ENCODE peak calls at places on chromosomes 4 and X, in six cellular contexts. F, X, M, J, C and S are unnamed samples.

GRCh38 chr4:96189761-96190160 is 349.9 kb downstream of the PDHA2 start:
- DNase-seq in J (no peak), X (no peak), C (no peak), F (no peak), M (no peak), S (no peak)

GRCh38 chrX:56281789-56282188 is 49.6 kb downstream of the KLF8 start:
- DNase-seq in X (peak; percentile 0), C (peak; percentile 1), M (no peak), J (no peak), F (peak; percentile 22), S (no peak)

GRCh38 chr4:77002721-77003120 is 53.2 kb downstream of the SEPTIN11 start:
- DNase-seq in F (no peak), C (no peak), M (no peak), X (no peak), J (no peak), S (no peak)

GRCh38 chr4:121072836-121073362 is 564 bp upstream of the NDNF start:
- DNase-seq in X (no peak), C (no peak), M (no peak), F (no peak), J (peak; percentile 23), S (no peak)

GRCh38 chrX:139720136-139720535 is 12.2 kb upstream of the MCF2 start:
- DNase-seq in C (peak; percentile 4), J (no peak), F (peak; percentile 7), M (no peak), X (peak; percentile 18), S (no peak)

GRCh38 chr4:8613421-8614364 is 21.1 kb downstream of the CPZ start:
- DNase-seq in M (no peak), X (no peak), J (no peak), C (no peak), F (no peak), S (peak; percentile 43)

GRCh38 chrX:10633722-10634121 is 13.3 kb upstream of the MID1 start:
- DNase-seq in F (peak; percentile 88), J (no peak), M (no peak), C (peak; percentile 67), X (peak; percentile 78), S (no peak)

GRCh38 chrX:125378205-125378604 is 58.5 kb downstream of the TEX13C start:
- DNase-seq in F (no peak), X (no peak), J (no peak), C (no peak), M (no peak), S (no peak)

GRCh38 chrX:22164770-22165388 is 107.8 kb upstream of the CBLL2 start:
- DNase-seq in M (no peak), F (peak; percentile 53), J (no peak), C (no peak), X (peak; percentile 7), S (no peak)

GRCh38 chr4:37815591-37815990 is 10.9 kb upstream of the PGM2 start:
- DNase-seq in J (no peak), X (no peak), C (no peak), M (no peak), F (no peak), S (no peak)

GRCh38 chr4:138639018-138639876 is 376.3 kb upstream of the NOCT start:
- DNase-seq in X (peak; percentile 30), F (peak; percentile 17), M (no peak), J (no peak), C (no peak), S (no peak)

GRCh38 chr4:143406523-143406922 is 69.8 kb downstream of the GAB1 start:
- DNase-seq in J (peak; percentile 45), X (no peak), C (no peak), M (no peak), F (peak; percentile 96), S (no peak)

GRCh38 chrX:14505648-14506047 is 23.7 kb upstream of the GLRA2 start:
- DNase-seq in C (no peak), F (no peak), J (no peak), X (no peak), M (no peak), S (no peak)

GRCh38 chr4:157050561-157050960 is 25.4 kb upstream of the GLRB start:
- DNase-seq in C (no peak), M (no peak), J (no peak), X (no peak), F (no peak), S (no peak)

GRCh38 chr4:105978684-105979296 is 83.5 kb downstream of the NPNT start:
- DNase-seq in X (peak; percentile 52), J (no peak), F (peak; percentile 24), M (no peak), C (no peak), S (no peak)

GRCh38 chr4:4387531-4388311 is 819 bp downstream of the NSG1 start:
- DNase-seq in F (no peak), M (no peak), X (no peak), J (no peak), C (no peak), S (no peak)

GRCh38 chr4:154506253-154506652 is 14.7 kb upstream of the DCHS2 start:
- DNase-seq in J (no peak), C (no peak), M (no peak), X (peak; percentile 30), F (peak; percentile 60), S (no peak)

GRCh38 chr4:16418814-16419213 is 192.5 kb upstream of the TAPT1 start:
- DNase-seq in F (peak; percentile 11), X (peak; percentile 28), J (no peak), C (no peak), M (no peak), S (no peak)

GRCh38 chr4:142516686-142517145 is 329.4 kb downstream of the INPP4B start:
- DNase-seq in C (no peak), X (peak; percentile 45), M (no peak), J (no peak), F (peak; percentile 37), S (no peak)

GRCh38 chr4:152316969-152317368 is 218.9 kb downstream of the FBXW7 start:
- DNase-seq in J (no peak), X (peak; percentile 53), C (no peak), F (peak; percentile 35), M (no peak), S (no peak)

GRCh38 chr4:183838987-183839712 is 66.0 kb upstream of the STOX2 start:
- DNase-seq in M (no peak), C (no peak), J (no peak), X (no peak), F (peak; percentile 53), S (no peak)

GRCh38 chr4:19924761-19925160 is 326.9 kb upstream of the SLIT2 start:
- DNase-seq in F (peak; percentile 44), C (no peak), X (no peak), J (no peak), M (no peak), S (no peak)

GRCh38 chrX:6021316-6022091 is 207.2 kb downstream of the NLGN4X start:
- DNase-seq in X (peak; percentile 0), F (no peak), M (no peak), J (peak; percentile 35), C (no peak), S (no peak)
- TF ChIP-seq CTCF in X (peak; percentile 70), F (peak; percentile 14), M (no peak), J (peak; percentile 40), C (peak; percentile 21), S (peak; percentile 21)

GRCh38 chrX:150966235-150966634 is 16.9 kb upstream of the HMGB3 start:
- DNase-seq in M (no peak), X (no peak), C (no peak), F (no peak), J (no peak), S (no peak)

GRCh38 chrX:150972450-150972849 is 10.7 kb upstream of the HMGB3 start:
- DNase-seq in X (no peak), F (no peak), M (no peak), J (no peak), C (no peak), S (no peak)

GRCh38 chrX:150967786-150968185 is 15.3 kb upstream of the HMGB3 start:
- DNase-seq in F (no peak), M (no peak), C (no peak), J (peak; percentile 55), X (no peak), S (no peak)

GRCh38 chrX:150966742-150967141 is 16.4 kb upstream of the HMGB3 start:
- DNase-seq in C (no peak), F (no peak), M (no peak), X (no peak), J (no peak), S (no peak)

GRCh38 chrX:150968862-150969720 is 14.0 kb upstream of the HMGB3 start:
- DNase-seq in C (no peak), M (no peak), F (no peak), J (peak; percentile 36), X (no peak), S (no peak)
- TF ChIP-seq CTCF in C (no peak), M (no peak), F (no peak), J (no peak), X (no peak), S (no peak)

DNA sequence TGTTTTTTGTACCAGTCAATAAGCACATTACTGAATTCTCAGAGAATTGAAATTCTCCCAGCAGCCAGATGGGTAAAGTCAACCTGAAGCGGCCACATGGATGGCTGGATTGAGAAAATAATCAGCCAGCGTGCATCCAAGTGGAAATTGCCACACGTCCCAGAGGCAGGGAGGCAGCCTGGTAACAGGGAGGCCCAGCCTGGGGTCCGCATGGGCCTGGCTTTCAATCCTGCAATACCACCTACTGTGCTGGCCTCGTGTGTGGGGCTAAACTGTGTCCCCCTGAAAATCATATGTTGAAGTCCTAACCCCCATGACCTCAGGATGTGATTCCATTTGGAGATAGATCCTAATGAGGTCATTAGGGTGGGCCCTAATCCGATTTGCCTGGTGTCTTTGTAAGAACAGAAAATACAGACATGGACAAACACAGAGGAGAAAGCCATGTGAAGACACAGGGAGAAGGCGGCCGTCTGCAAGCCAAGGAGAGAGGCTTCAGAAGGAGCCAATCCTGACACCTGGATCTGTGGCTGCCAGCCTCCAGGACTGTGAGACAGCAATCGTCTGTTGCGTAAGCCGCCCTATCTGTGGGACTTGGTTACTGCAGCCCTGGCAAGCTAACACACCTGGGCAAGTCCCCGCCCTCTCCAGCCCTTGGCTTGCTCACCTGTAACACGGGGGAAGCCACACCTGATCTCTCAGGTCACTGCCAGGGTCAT is 90.3 kb downstream of the JAKMIP1 start:
- DNase-seq in X (no peak), M (no peak), J (peak; percentile 18), F (no peak), C (peak; percentile 11), S (no peak)
- TF ChIP-seq CTCF in X (no peak), M (no peak), J (peak; percentile 22), F (no peak), C (no peak), S (no peak)

DNA sequence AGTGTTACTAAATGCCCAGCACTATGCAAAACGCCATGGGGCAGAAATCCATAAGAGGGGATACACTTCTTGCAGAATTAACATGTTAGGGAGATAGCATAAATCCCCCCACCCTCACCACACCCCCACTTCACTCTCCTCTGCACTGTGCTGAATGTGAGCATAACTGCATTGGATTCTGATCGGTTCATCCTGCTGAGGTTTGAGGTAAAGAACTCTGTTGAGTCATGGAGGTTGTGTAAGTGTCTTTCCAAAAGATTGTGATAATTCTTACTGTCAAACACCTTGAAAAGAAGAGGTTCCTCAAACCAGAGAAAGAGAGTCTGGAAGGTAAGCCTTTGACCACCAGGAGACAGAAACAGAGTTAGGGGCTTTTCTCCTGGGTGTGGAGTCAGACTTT is 43.6 kb downstream of the RBM47 start:
- DNase-seq in X (no peak), F (no peak), J (no peak), M (no peak), C (no peak), S (no peak)
- TF ChIP-seq CTCF in X (no peak), F (no peak), J (no peak), M (no peak), C (no peak), S (no peak)